ENCODE peak calls at places on chromosomes 6 and 20, in eight cellular contexts. E is A549, M is sigmoid colon, L is spleen, Q is NB4, S is body of pancreas, A is testis, P is Peyer's patch. U is an unnamed sample.

GRCh38 chr6:73604461-73604860 is 49.3 kb downstream of the SLC17A5 start:
- DNase-seq in S (no peak), Q (no peak), A (no peak), E (no peak), P (no peak), M (no peak), L (no peak), U (no peak)

GRCh38 chr6:44642345-44642744 is 254.8 kb downstream of the CDC5L start:
- DNase-seq in E (no peak), M (no peak), Q (no peak), P (no peak), A (no peak), S (no peak), L (no peak), U (no peak)

GRCh38 chr20:20463933-20464374 is 96.0 kb downstream of the INSM1 start:
- DNase-seq in M (no peak), Q (no peak), L (no peak), E (no peak), S (no peak), P (no peak), A (no peak), U (no peak)

GRCh38 chr6:37491161-37491829 is 8.4 kb downstream of the CCDC167 start:
- DNase-seq in Q (no peak), P (no peak), E (no peak), M (peak; percentile 48), S (peak; percentile 19), A (no peak), L (no peak), U (no peak)

GRCh38 chr6:38443750-38444149 is 196.0 kb downstream of the BTBD9 start:
- DNase-seq in S (no peak), L (no peak), Q (peak; percentile 67), A (no peak), M (no peak), P (no peak), E (no peak), U (no peak)

GRCh38 chr6:56220078-56220477 is 27.3 kb downstream of the COL21A1 start:
- DNase-seq in L (no peak), M (no peak), Q (no peak), A (no peak), E (peak; percentile 53), S (no peak), P (no peak), U (no peak)

GRCh38 chr6:107618672-107619071 is 128.8 kb downstream of the SOBP start:
- DNase-seq in M (no peak), A (no peak), P (no peak), S (no peak), L (peak; percentile 80), Q (no peak), E (no peak), U (no peak)

GRCh38 chr6:15675537-15676170 is 12.8 kb upstream of the DTNBP1 start:
- DNase-seq in M (no peak), P (no peak), Q (no peak), A (no peak), S (no peak), L (no peak), E (no peak), U (no peak)

GRCh38 chr6:130625825-130626500 is 201.2 kb upstream of the SMLR1 start:
- DNase-seq in E (no peak), M (no peak), Q (no peak), A (no peak), L (no peak), P (no peak), S (no peak), U (no peak)

GRCh38 chr20:51463560-51463959 is 79.0 kb downstream of the NFATC2 start:
- DNase-seq in Q (no peak), M (no peak), S (no peak), L (peak; percentile 47), P (no peak), A (no peak), E (no peak), U (no peak)

GRCh38 chr20:20064303-20064702 is 12.0 kb downstream of the CFAP61 start:
- DNase-seq in P (no peak), S (no peak), E (no peak), A (no peak), L (no peak), M (no peak), Q (no peak), U (no peak)

GRCh38 chr6:11791354-11792107 is 12.9 kb upstream of the ADTRP start:
- DNase-seq in M (no peak), S (no peak), E (no peak), L (no peak), A (no peak), Q (peak; percentile 75), P (no peak), U (no peak)

GRCh38 chr6:27126046-27126814 is 121.3 kb upstream of the PRSS16 start:
- DNase-seq in S (no peak), A (no peak), L (no peak), E (no peak), M (no peak), Q (no peak), P (no peak), U (no peak)
- TF ChIP-seq POLR2A in S (no peak), A (no peak), L (no peak), E (no peak), M (no peak), Q (no peak), P (no peak), U (no peak)

GRCh38 chr6:3233321-3233720 is 5.9 kb upstream of the TUBB2B start:
- DNase-seq in M (no peak), L (no peak), S (no peak), E (no peak), Q (no peak), P (no peak), A (no peak), U (no peak)
- H3K4me3 ChIP-seq in M (no peak overlapping the region), L (no peak overlapping the region), S (no peak overlapping the region), E (no peak overlapping the region), Q (no peak overlapping the region), P (no peak overlapping the region), A (no peak overlapping the region), U (no peak overlapping the region)

GRCh38 chr6:112502348-112503130 is 155.4 kb downstream of the RFPL4B start:
- DNase-seq in S (no peak), E (no peak), A (no peak), M (no peak), P (no peak), L (no peak), Q (no peak), U (no peak)
- TF ChIP-seq CTCF in S (peak; percentile 9), E (peak; percentile 38), A (no peak), M (no peak), P (no peak), L (no peak), Q (no peak), U (no peak)

DNA sequence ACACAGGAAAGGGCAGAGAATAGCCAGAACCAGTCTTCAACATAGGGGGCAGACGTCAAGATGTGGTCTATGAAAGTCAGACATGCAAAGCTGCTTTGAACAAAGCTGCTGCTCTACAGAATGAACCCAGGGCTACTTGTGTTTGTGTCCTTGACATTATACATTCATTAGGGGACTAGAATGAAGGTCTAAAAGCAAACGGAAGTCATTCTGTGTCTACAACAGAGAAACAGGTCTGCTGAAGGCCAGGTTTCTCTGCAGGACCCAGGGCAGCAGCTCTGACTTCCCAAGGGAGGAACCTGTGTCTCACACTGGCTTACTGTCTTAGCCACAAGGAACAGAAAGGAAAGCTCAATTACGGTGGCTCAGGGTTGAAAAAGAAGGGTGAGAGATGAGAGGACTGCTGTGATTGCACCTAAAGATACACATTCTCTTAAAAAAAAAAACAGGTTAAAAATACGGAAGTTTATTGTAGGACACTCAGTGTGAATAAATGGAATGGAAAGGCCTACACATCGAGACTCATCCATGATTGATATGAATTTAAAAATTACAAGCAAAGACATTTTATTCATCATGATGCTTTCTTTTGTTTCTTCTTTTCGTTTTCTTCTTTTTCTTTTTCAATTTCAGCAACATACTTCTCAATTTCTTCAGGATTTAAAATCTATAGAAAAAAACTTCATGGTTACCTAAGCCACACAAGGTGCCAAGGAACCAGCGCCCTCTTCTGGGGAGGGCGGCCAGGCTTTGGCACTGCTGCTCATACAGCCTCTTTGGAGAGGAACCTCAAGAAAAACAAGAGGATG is 6.7 kb downstream of the PSMA7 start:
- DNase-seq in Q (peak; percentile 82), E (peak; percentile 78), A (peak; percentile 81), L (peak; percentile 88), M (no peak), S (peak; percentile 85), P (peak; percentile 78), U (no peak)
- TF ChIP-seq POLR2A in Q (no peak), E (no peak), A (no peak), L (no peak), M (no peak), S (no peak), P (no peak), U (no peak)

GRCh38 chr6:39821014-39821738 is 29.0 kb downstream of the DAAM2 start:
- DNase-seq in A (peak; percentile 48), Q (no peak), L (no peak), P (no peak), E (no peak), S (no peak), M (no peak), U (peak; percentile 29)

GRCh38 chr6:39821739-39822532 is 29.8 kb downstream of the DAAM2 start:
- DNase-seq in P (no peak), Q (no peak), S (no peak), L (no peak), M (peak; percentile 81), E (no peak), A (peak; percentile 86), U (no peak)

GRCh38 chr6:39819676-39820075 is 27.5 kb downstream of the DAAM2 start:
- DNase-seq in E (no peak), Q (no peak), A (no peak), P (no peak), M (no peak), S (no peak), L (no peak), U (no peak)

GRCh38 chr6:39819226-39819625 is 27.1 kb downstream of the DAAM2 start:
- DNase-seq in Q (no peak), M (no peak), L (no peak), E (no peak), A (no peak), P (no peak), S (no peak), U (no peak)

GRCh38 chr6:39820553-39820952 is 28.4 kb downstream of the DAAM2 start:
- DNase-seq in Q (no peak), S (no peak), M (no peak), E (no peak), A (no peak), L (no peak), P (no peak), U (no peak)
- H3K4me3 ChIP-seq in Q (no peak overlapping the region), S (no peak overlapping the region), M (no peak overlapping the region), E (no peak overlapping the region), A (peak overlapping the region; percentile 50), L (peak overlapping the region; percentile 61), P (no peak overlapping the region), U (peak overlapping the region; percentile 44)

DNA sequence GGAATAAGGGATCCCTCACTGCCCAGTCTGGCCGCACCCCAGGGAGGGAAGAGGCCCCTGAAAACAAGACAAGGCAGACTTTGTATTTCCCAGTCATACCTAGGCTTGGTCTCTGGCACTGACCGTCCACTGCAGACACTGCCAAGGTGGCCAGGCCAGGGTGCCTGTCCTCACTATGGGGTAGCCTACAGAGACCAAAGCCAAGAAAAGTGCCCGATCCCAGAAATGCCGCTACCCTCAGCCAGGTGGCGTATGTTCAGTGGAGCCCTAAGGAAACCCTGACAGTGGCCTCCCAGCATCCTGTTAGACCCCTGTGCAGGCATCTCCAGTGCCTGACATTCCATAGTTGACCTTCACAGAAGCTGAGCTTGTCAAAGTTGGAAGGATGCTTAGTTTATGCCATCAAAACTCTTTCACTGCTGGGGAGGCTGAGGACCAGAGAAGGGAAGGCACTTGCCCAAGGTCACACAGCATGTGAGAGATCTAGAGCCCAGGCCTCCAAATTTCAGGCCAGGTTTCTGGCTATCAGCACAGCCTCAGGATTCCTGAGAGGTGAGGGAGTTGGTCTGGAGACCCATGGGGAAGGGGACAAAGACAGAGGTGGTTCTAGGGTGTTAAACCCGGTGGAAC is 2.5 kb downstream of the SCRT2 start:
- DNase-seq in E (peak; percentile 47), L (peak; percentile 54), M (no peak), P (no peak), A (no peak), Q (no peak), S (no peak), U (no peak)
- TF ChIP-seq CTCF in E (peak; percentile 25), L (no peak), M (no peak), P (no peak), A (peak; percentile 25), Q (no peak), S (no peak), U (peak; percentile 25)